ENCODE peak calls at places on chromosomes 4 and X, in four cellular contexts. K is AG08395, R is progenitor cell of endocrine pancreas, U is T-helper 9 cell. L is an unnamed sample.

GRCh38 chr4:154642361-154642760 is 29.9 kb upstream of the FGG start:
- DNase-seq in U (no peak), R (no peak), K (no peak), L (no peak)

GRCh38 chr4:88533088-88533790 is 9.7 kb upstream of the PYURF start:
- DNase-seq in K (peak; percentile 36), U (no peak), R (no peak), L (no peak)

GRCh38 chr4:17707671-17708070 is 73.8 kb downstream of the FAM184B start:
- DNase-seq in K (no peak), U (no peak), R (no peak), L (no peak)

GRCh38 chrX:2751291-2751690 is 549 bp upstream of the XG start:
- DNase-seq in R (no peak), K (peak; percentile 36), U (no peak), L (no peak)

GRCh38 chr4:89438102-89438831 is 130.7 kb upstream of the GPRIN3 start:
- DNase-seq in R (peak; percentile 13), K (peak; percentile 54), U (peak; percentile 7), L (peak; percentile 9)

GRCh38 chrX:132615396-132616131 is 126.7 kb upstream of the MBNL3 start:
- DNase-seq in U (peak; percentile 30), R (peak; percentile 20), K (no peak), L (peak; percentile 19)

GRCh38 chr4:74632634-74633033 is 161.7 kb downstream of the BTC start:
- DNase-seq in R (no peak), K (peak; percentile 2), U (no peak), L (peak; percentile 1)

GRCh38 chrX:132750312-132751042 is 208.0 kb downstream of the HS6ST2 start:
- DNase-seq in U (no peak), K (no peak), R (no peak), L (no peak)

GRCh38 chrX:39452404-39452803 is 645.4 kb downstream of the BCOR start:
- DNase-seq in U (no peak), K (no peak), R (no peak), L (no peak)

GRCh38 chr4:52091811-52092210 is 40.7 kb downstream of the SPATA18 start:
- DNase-seq in U (no peak), K (no peak), R (no peak), L (no peak)

GRCh38 chrX:129875669-129876068 is 30.3 kb upstream of the UTP14A start:
- DNase-seq in K (peak; percentile 81), U (no peak), R (no peak), L (no peak)

GRCh38 chr4:13207224-13207623 is 276.9 kb downstream of the RAB28 start:
- DNase-seq in R (no peak), U (no peak), K (no peak), L (no peak)

GRCh38 chr4:126267689-126268088 is 952.9 kb downstream of the FAT4 start:
- DNase-seq in K (peak; percentile 9), R (no peak), U (no peak), L (no peak)

L was measured in T follicular helper cell.